ENCODE peak calls at places on chromosomes 5 and 9, in five cellular contexts. Z is cardiac muscle cell; B is pancreas; J is activated naive CD8-positive, alpha-beta T cell treated with anti-CD3 and anti-CD28 coated beads, Interleukin-2, amount 50 U/mL, for 16 hours; M is posterior cingulate gyrus. K is an unnamed sample.

GRCh38 chr5:6675784-6676499 is 37.3 kb upstream of the TENT4A start:
- DNase-seq in Z (no peak), B (no peak), J (no peak), M (no peak), K (no peak)

GRCh38 chr5:62901001-62901400 is 322.4 kb downstream of the LRRC70 start:
- DNase-seq in Z (no peak), B (no peak), J (no peak), M (no peak), K (no peak)

GRCh38 chr5:91329273-91329672 is 53.8 kb downstream of the ARRDC3 start:
- DNase-seq in Z (no peak), B (no peak), J (no peak), M (no peak), K (no peak)

GRCh38 chr5:123814796-123815479 is 303.0 kb downstream of the CSNK1G3 start:
- DNase-seq in Z (peak), B (no peak), J (no peak), M (no peak), K (no peak)

GRCh38 chr5:126741361-126741760 is 35.6 kb upstream of the LMNB1 start:
- DNase-seq in Z (no peak), B (no peak), J (no peak), M (no peak), K (no peak)

GRCh38 chr5:126513302-126513701 is 81.7 kb downstream of the ALDH7A1 start:
- DNase-seq in Z (no peak), B (no peak), J (no peak), M (no peak), K (no peak)

GRCh38 chr5:118968925-118969375 is 19.4 kb downstream of the DTWD2 start:
- DNase-seq in Z (peak), B (no peak), J (no peak), M (no peak), K (no peak)

GRCh38 chr5:142501890-142502289 is 177.1 kb upstream of the SPRY4 start:
- DNase-seq in Z (no peak), B (no peak), J (no peak), M (no peak), K (no peak)

GRCh38 chr5:136087961-136088871 is 44.4 kb upstream of the SMAD5 start:
- DNase-seq in Z (peak), B (peak), J (no peak), M (no peak), K (no peak)

GRCh38 chr5:119287547-119288073 is 68.2 kb upstream of the TNFAIP8 start:
- DNase-seq in Z (no peak), B (no peak), J (no peak), M (no peak), K (no peak)

GRCh38 chr5:112238473-112238872 is 180.6 kb downstream of the EPB41L4A start:
- DNase-seq in Z (no peak), B (no peak), J (no peak), M (no peak), K (no peak)

GRCh38 chr5:125813221-125813974 is 609.8 kb upstream of the GRAMD2B start:
- DNase-seq in Z (no peak), B (no peak), J (no peak), M (no peak), K (no peak)

GRCh38 chr5:140509898-140510297 is 37.6 kb upstream of the EIF4EBP3 start:
- DNase-seq in Z (no peak), B (no peak), J (no peak), M (no peak), K (no peak)

GRCh38 chr5:150107909-150108447 is 21.6 kb upstream of the CSF1R start:
- DNase-seq in Z (peak), B (no peak), J (no peak), M (no peak), K (no peak)

GRCh38 chr9:8486095-8486494 is 686.5 kb upstream of the DMAC1 start:
- DNase-seq in Z (peak), B (no peak), J (no peak), M (no peak), K (peak)

K was measured in ACHN.